ENCODE peak calls at places on chromosomes 12 and 14, in six cellular contexts. U, B, G, T, A and J are unnamed samples.

GRCh38 chr14:103190731-103191130 is 67.5 kb downstream of the TNFAIP2 start:
- DNase-seq in U (no peak), B (no peak), G (no peak), T (no peak), A (no peak), J (no peak)

GRCh38 chr12:65121049-65121955 is at the start of gene WIF1:
- DNase-seq in U (no peak), B (no peak), G (peak), T (no peak), A (no peak), J (no peak)

GRCh38 chr14:69571449-69571878 is 3.2 kb downstream of the CCDC177 start:
- DNase-seq in U (no peak), B (no peak), G (no peak), T (no peak), A (no peak), J (no peak)

GRCh38 chr14:105414456-105415371 is 4.9 kb upstream of the MTA1 start:
- DNase-seq in U (peak), B (no peak), G (peak), T (peak), A (peak), J (no peak)

GRCh38 chr12:76085159-76085868 is 829 bp upstream of the NAP1L1 start:
- DNase-seq in U (peak), B (no peak), G (no peak), T (peak), A (no peak), J (no peak)

GRCh38 chr12:32457251-32458025 is 58.1 kb downstream of the FGD4 start:
- DNase-seq in U (no peak), B (no peak), G (no peak), T (peak), A (no peak), J (no peak)

GRCh38 chr12:31524791-31525495 is 66.0 kb downstream of the DENND5B start:
- DNase-seq in U (no peak), B (no peak), G (no peak), T (peak), A (no peak), J (no peak)

GRCh38 chr12:106644335-106645073 is 61.7 kb downstream of the RFX4 start:
- DNase-seq in U (no peak), B (no peak), G (no peak), T (no peak), A (no peak), J (no peak)

GRCh38 chr12:105352940-105353635 is 22.6 kb downstream of the C12orf75 start:
- DNase-seq in U (no peak), B (no peak), G (peak), T (peak), A (no peak), J (no peak)

GRCh38 chr14:22492601-22493000 is 96.4 kb downstream of the DAD1 start:
- DNase-seq in U (no peak), B (no peak), G (no peak), T (no peak), A (no peak), J (no peak)

GRCh38 chr12:19298837-19299605 is 140.3 kb upstream of the AEBP2 start:
- DNase-seq in U (no peak), B (no peak), G (no peak), T (peak), A (no peak), J (no peak)

GRCh38 chr12:86774841-86775386 is 518.7 kb upstream of the MGAT4C start:
- DNase-seq in U (no peak), B (no peak), G (no peak), T (peak), A (no peak), J (no peak)

GRCh38 chr12:109612975-109613502 is 39.4 kb downstream of the MVK start:
- DNase-seq in U (no peak), B (no peak), G (no peak), T (peak), A (no peak), J (no peak)

GRCh38 chr14:60845523-60845922 is 111.0 kb downstream of the MNAT1 start:
- DNase-seq in U (no peak), B (no peak), G (no peak), T (no peak), A (no peak), J (no peak)

GRCh38 chr14:90381999-90382451 is 14.8 kb upstream of the CALM1 start:
- DNase-seq in U (peak), B (no peak), G (peak), T (no peak), A (peak), J (no peak)

GRCh38 chr14:101586531-101587402 is 25.5 kb downstream of the DIO3 start:
- DNase-seq in U (no peak), B (no peak), G (no peak), T (no peak), A (no peak), J (no peak)

GRCh38 chr12:27179399-27180214 is 64.5 kb upstream of the STK38L start:
- DNase-seq in U (no peak), B (peak), G (no peak), T (peak), A (peak), J (no peak)

GRCh38 chr12:32400114-32400672 is 835 bp downstream of the FGD4 start:
- DNase-seq in U (peak), B (no peak), G (peak), T (no peak), A (no peak), J (no peak)

GRCh38 chr14:106489112-106489881 is 962.9 kb downstream of the TMEM121 start:
- DNase-seq in U (no peak), B (no peak), G (no peak), T (no peak), A (no peak), J (no peak)

GRCh38 chr12:107415834-107416233 is 269.8 kb upstream of the PWP1 start:
- DNase-seq in U (no peak), B (peak), G (no peak), T (no peak), A (no peak), J (peak)

GRCh38 chr12:4069046-4070010 is 196.1 kb upstream of the PARP11 start:
- DNase-seq in U (no peak), B (no peak), G (no peak), T (no peak), A (no peak), J (no peak)

GRCh38 chr14:62187265-62187664 is 425.0 kb downstream of the SNAPC1 start:
- DNase-seq in U (no peak), B (no peak), G (peak), T (no peak), A (no peak), J (no peak)

GRCh38 chr12:95805864-95806669 is 15.5 kb upstream of the NTN4 start:
- DNase-seq in U (no peak), B (peak), G (no peak), T (peak), A (peak), J (peak)

GRCh38 chr12:94172031-94172430 is 23.7 kb downstream of the PLXNC1 start:
- DNase-seq in U (no peak), B (no peak), G (peak), T (peak), A (no peak), J (no peak)

GRCh38 chr12:75479963-75480461 is 543 bp upstream of the GLIPR1 start:
- DNase-seq in U (no peak), B (peak), G (no peak), T (no peak), A (no peak), J (peak)

GRCh38 chr14:23432946-23433345 is 2.5 kb downstream of the MYH7 start:
- DNase-seq in U (no peak), B (no peak), G (no peak), T (no peak), A (no peak), J (no peak)

GRCh38 chr14:61217516-61217915 is 63.6 kb downstream of the TMEM30B start:
- DNase-seq in U (no peak), B (no peak), G (no peak), T (no peak), A (peak), J (no peak)

GRCh38 chr14:71730471-71730870 is 201.8 kb upstream of the RGS6 start:
- DNase-seq in U (no peak), B (no peak), G (no peak), T (no peak), A (no peak), J (no peak)

GRCh38 chr14:104370256-104370870 is 209.2 kb upstream of the C14orf180 start:
- DNase-seq in U (peak), B (no peak), G (peak), T (no peak), A (no peak), J (no peak)

GRCh38 chr12:45008211-45008610 is 42.7 kb downstream of the DBX2 start:
- DNase-seq in U (no peak), B (no peak), G (no peak), T (no peak), A (no peak), J (no peak)

GRCh38 chr12:96250119-96250685 is 56.0 kb downstream of the ELK3 start:
- DNase-seq in U (no peak), B (no peak), G (no peak), T (no peak), A (no peak), J (no peak)

GRCh38 chr12:95829395-95829794 is 29.4 kb upstream of the SNRPF start:
- DNase-seq in U (no peak), B (no peak), G (no peak), T (no peak), A (no peak), J (no peak)

GRCh38 chr14:66152269-66152668 is 333.9 kb upstream of the CCDC196 start:
- DNase-seq in U (no peak), B (no peak), G (no peak), T (no peak), A (no peak), J (no peak)

GRCh38 chr12:108148521-108149074 is 19.5 kb downstream of the WSCD2 start:
- DNase-seq in U (no peak), B (no peak), G (no peak), T (no peak), A (no peak), J (no peak)

GRCh38 chr14:95649230-95649629 is 37.0 kb upstream of the TCL1B start:
- DNase-seq in U (no peak), B (no peak), G (no peak), T (no peak), A (no peak), J (no peak)

GRCh38 chr14:36773136-36773540 is 111.5 kb downstream of the PAX9 start:
- DNase-seq in U (no peak), B (no peak), G (no peak), T (peak), A (no peak), J (no peak)
- TF ChIP-seq CTCF in U (no peak), B (no peak), G (no peak), T (peak), A (no peak), J (peak)

GRCh38 chr12:121453022-121453360 is 53.1 kb downstream of the RNF34 start:
- DNase-seq in U (no peak), B (no peak), G (no peak), T (no peak), A (no peak), J (no peak)

GRCh38 chr12:121451931-121452330 is 52.0 kb downstream of the RNF34 start:
- DNase-seq in U (no peak), B (no peak), G (no peak), T (no peak), A (no peak), J (no peak)

GRCh38 chr12:121454921-121455320 is 55.0 kb downstream of the RNF34 start:
- DNase-seq in U (no peak), B (no peak), G (no peak), T (no peak), A (no peak), J (no peak)

GRCh38 chr12:121453629-121454028 is 53.7 kb downstream of the RNF34 start:
- DNase-seq in U (no peak), B (no peak), G (no peak), T (no peak), A (no peak), J (no peak)

DNA sequence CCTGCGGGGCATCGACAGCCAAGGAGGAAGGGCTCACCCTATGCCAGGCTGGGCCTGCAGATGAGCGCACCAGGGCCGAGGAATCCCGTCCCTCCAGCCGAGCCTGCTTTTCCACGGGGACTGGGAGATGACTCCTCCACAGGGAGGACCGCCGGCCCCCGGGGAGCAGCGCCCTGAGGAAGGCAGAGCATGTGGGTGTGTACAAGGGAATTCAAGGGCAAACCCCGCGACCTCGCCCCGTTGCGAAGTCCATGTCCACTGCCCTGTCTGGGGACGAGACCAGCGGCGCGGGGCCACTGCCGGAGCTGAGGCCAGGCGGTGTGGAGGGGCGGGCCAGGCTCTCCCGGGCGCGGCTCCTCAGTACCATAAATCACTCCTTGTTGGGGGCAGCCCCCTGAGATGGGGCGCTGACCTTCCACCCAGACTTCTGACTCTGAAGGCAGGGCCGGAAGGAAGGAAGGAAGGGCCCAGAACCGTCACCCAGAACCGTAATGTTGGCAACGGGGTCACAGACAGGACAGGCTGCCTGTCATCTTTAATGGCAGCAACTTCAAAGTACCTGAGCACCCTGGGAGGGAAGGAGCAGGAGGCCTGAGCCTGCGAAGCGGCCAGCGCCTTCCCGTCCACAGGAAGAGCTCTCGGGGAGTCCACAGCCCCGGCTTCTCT is 52.6 kb downstream of the RNF34 start:
- DNase-seq in U (peak), B (no peak), G (no peak), T (no peak), A (no peak), J (no peak)
- H3K4me3 ChIP-seq in U (peak), B (no peak), G (no peak), T (no peak), A (no peak), J (no peak)

GRCh38 chr14:85195872-85196477 is 334.0 kb upstream of the FLRT2 start:
- DNase-seq in U (no peak), B (no peak), G (peak), T (peak), A (no peak), J (no peak)
- TF ChIP-seq CTCF in U (no peak), B (peak), G (peak), T (peak), A (peak), J (peak)

GRCh38 chr12:2960432-2960956 is 1.3 kb downstream of the TEAD4 start:
- DNase-seq in U (no peak), B (no peak), G (peak), T (peak), A (no peak), J (no peak)
- H3K4me3 ChIP-seq in U (peak), B (peak), G (peak), T (peak), A (peak), J (peak)

DNA sequence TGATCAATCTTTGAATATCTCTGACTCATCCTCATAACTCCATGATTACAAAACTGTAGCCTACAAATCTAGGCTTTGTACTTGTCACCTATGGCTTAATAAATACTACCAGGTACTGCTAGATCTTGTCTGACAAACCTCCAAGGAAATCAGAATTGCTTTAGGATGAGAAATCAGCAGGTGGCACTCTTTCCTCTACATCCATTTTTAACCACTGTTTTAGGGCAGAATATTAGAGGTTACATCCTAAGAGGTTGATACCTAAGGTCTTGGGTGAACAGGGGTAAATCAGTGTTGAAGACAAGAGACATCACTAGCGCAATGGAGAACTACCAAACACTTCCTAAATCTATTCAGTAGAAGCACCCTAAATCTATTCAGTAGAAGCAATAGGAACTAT is 63.1 kb upstream of the SOX5 start:
- DNase-seq in U (no peak), B (no peak), G (no peak), T (peak), A (no peak), J (no peak)
- TF ChIP-seq CTCF in U (no peak), B (no peak), G (peak), T (peak), A (no peak), J (no peak)

GRCh38 chr12:90333939-90334338 is 621.0 kb downstream of the CCER1 start:
- DNase-seq in U (no peak), B (no peak), G (no peak), T (peak), A (no peak), J (no peak)
- H3K4me3 ChIP-seq in U (no peak), B (no peak), G (no peak), T (no peak), A (no peak), J (no peak)

DNA sequence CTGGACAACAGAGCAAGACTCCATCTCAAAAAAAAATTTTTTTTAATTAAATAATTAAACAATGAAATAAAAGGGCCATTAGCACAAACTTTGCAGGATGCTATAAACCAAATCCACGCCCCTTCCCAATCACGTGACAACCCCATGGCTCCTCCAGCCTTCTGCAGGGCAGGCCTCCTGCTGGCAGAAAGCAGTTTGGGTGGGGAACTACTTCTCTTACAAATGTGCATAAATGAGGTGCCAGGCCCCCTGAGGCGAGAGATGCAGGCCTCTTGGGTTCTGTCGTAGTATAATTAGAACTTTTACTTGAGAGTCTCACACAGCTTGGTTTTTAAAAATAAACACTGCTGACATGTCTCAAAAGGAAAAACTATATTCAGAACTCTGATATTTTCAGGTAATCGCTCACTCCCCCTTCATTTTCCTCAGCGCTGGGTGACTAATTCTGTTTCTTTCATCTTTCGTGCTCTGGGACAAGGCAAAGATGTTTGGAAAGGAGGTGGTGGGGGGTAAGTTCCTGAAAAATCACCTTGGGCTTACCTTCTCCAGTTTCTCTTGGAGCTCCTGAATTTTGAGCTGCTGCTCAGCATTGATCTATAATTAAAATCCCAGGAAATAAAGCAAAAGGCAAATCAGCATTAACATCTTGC is 101.7 kb downstream of the CIT start:
- DNase-seq in U (no peak), B (no peak), G (no peak), T (no peak), A (no peak), J (no peak)
- TF ChIP-seq CTCF in U (no peak), B (no peak), G (no peak), T (no peak), A (no peak), J (no peak)

DNA sequence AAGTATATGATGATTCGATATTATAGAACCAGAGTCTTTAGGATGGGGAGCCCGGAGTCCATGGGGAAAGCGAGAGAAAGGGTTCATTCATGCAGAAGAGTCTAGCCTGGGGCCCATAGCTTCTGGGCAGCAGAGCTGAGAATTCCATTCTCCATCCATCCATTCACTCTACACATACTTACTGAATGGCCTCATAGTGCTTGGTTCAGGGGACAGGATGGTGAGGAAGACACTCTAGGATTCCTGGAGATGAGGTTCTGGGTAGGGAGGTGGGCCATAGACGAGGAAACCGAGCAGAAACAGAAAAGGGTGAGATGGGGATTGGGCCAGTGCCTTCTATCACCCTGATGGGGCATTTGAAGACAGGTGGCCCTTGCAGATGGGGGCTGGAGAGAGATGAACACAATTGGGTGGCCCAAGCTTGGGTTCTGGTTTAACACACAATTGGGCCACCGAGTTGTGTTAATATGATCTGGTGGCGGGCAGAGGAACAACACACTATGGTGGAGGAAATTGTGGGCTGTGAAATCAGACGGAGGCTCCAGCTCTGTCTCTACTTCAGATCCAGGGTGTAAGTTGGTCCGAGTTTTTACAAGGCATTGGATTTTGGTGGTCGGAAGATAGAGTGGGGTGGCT is 5.4 kb downstream of the KRT86 start:
- DNase-seq in U (no peak), B (no peak), G (peak), T (no peak), A (no peak), J (no peak)
- H3K4me3 ChIP-seq in U (no peak), B (no peak), G (no peak), T (no peak), A (no peak), J (no peak)